ENCODE peak calls at places on chromosomes 7 and 10, in seven cellular contexts. N, G, T, B, S, R and V are unnamed samples.

GRCh38 chr7:38020134-38020533 is 99.7 kb downstream of the EPDR1 start:
- DNase-seq in B (no peak), T (no peak), S (no peak), G (no peak), N (no peak), R (peak; percentile 14), V (peak; percentile 8)

GRCh38 chr7:135879238-135879637 is 97.9 kb downstream of the MTPN start:
- DNase-seq in T (no peak), S (no peak), B (no peak), G (no peak), N (no peak), R (peak; percentile 52), V (no peak)

GRCh38 chr10:59047957-59048618 is 128.4 kb upstream of the PHYHIPL start:
- DNase-seq in T (no peak), N (no peak), G (no peak), S (no peak), R (no peak), B (no peak), V (no peak)

GRCh38 chr7:43612599-43613589 is 30.0 kb downstream of the STK17A start:
- DNase-seq in S (no peak), T (no peak), B (no peak), N (peak; percentile 64), G (no peak), R (peak; percentile 44), V (no peak)

GRCh38 chr7:101915000-101915399 is 97.6 kb downstream of the CUX1 start:
- DNase-seq in B (no peak), S (no peak), N (no peak), G (no peak), T (peak; percentile 72), R (no peak), V (peak; percentile 78)

GRCh38 chr7:116571037-116571436 is 46.2 kb downstream of the CAV1 start:
- DNase-seq in T (no peak), B (no peak), N (peak; percentile 81), S (no peak), G (no peak), R (peak; percentile 65), V (no peak)

GRCh38 chr7:145347271-145347670 is 511.4 kb upstream of the TPK1 start:
- DNase-seq in T (no peak), R (no peak), S (no peak), N (no peak), B (no peak), G (no peak), V (no peak)

GRCh38 chr7:12786494-12786893 is 99.1 kb downstream of the ARL4A start:
- DNase-seq in T (no peak), B (no peak), R (no peak), N (no peak), G (no peak), S (no peak), V (no peak)

GRCh38 chr10:133151528-133151927 is 8.5 kb upstream of the KNDC1 start:
- DNase-seq in N (no peak), G (no peak), T (no peak), R (no peak), S (no peak), B (no peak), V (no peak)

GRCh38 chr10:59006511-59007306 is 169.7 kb upstream of the PHYHIPL start:
- DNase-seq in S (peak; percentile 46), B (no peak), R (peak; percentile 81), N (peak; percentile 32), T (no peak), G (peak; percentile 36), V (no peak)

GRCh38 chr7:153657182-153657800 is 394.9 kb upstream of the DPP6 start:
- DNase-seq in R (no peak), N (no peak), T (no peak), G (no peak), S (no peak), B (no peak), V (no peak)

GRCh38 chr10:15856328-15857000 is 3.8 kb downstream of the MINDY3 start:
- DNase-seq in T (no peak), B (no peak), S (no peak), G (no peak), R (no peak), N (peak; percentile 28), V (no peak)

GRCh38 chr7:145331076-145331475 is 495.2 kb upstream of the TPK1 start:
- DNase-seq in S (no peak), G (no peak), R (no peak), T (no peak), N (no peak), B (no peak), V (no peak)

GRCh38 chr10:119686465-119687191 is 35.4 kb downstream of the BAG3 start:
- DNase-seq in B (peak; percentile 85), S (peak; percentile 83), N (peak; percentile 82), G (peak; percentile 42), R (peak; percentile 90), T (peak; percentile 65), V (peak; percentile 92)

GRCh38 chr7:47080816-47081215 is 501.1 kb downstream of the TNS3 start:
- DNase-seq in N (peak; percentile 90), B (no peak), T (no peak), S (no peak), G (no peak), R (no peak), V (no peak)

GRCh38 chr7:112007185-112007584 is 199.0 kb downstream of the DOCK4 start:
- DNase-seq in G (no peak), N (no peak), S (no peak), T (no peak), B (no peak), R (no peak), V (no peak)

GRCh38 chr10:126050301-126050700 is 153.9 kb downstream of the FANK1 start:
- DNase-seq in S (no peak), B (no peak), N (no peak), T (no peak), G (no peak), R (no peak), V (no peak)

GRCh38 chr7:33910756-33911155 is 5.4 kb downstream of the BMPER start:
- DNase-seq in N (no peak), R (no peak), S (no peak), B (no peak), T (no peak), G (no peak), V (no peak)

DNA sequence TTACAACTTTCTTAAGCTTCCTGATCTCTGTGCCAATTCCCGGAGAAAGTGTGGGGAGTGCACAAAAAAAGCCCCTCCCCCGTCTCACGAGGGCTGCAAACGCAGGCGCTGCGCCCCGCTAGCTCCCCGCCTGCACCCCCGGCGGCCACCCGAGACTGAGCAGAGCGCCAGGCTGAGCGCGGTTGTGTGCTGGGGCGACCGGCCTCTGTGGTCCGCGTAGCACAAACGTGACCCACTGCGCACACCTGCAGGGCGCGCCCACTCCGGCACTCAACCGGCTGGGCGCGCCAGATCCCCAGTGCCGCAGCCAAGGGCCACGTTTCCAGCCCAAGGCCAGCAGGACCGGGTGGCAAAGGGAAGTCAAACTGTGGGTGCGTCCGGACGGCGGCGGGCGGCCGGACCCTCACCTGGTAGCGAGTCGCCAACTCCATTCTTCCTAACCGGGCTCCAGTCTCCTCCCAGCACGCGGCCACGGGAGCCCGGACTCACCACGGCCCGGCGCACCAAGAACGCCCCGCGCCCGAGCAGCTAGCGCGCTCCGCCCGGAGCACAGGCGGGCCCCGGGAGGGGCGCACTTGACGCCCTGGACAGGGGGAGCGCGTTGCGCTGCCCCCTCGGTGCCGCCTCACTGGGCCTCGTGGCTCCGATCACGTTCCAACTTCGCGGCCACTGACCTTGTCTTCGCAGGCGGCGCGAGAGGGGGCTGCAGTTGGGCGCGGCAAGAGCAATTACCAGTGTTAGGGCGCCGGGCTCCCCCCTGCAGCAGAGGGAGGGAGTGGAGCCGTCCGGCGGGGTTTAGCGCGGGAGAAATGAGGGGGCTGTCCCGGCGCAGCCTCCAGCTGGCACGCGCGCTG is at the start of gene CDCA7L:
- DNase-seq in S (peak; percentile 90), R (peak; percentile 82), T (peak; percentile 83), G (no peak), N (peak; percentile 83), B (peak; percentile 54), V (peak; percentile 72)
- H3K4me1 ChIP-seq in S (peaks cover 1% of the 10 kb centered on the region), R (peaks cover 48% of the 10 kb centered on the region), T (peaks cover 54% of the 10 kb centered on the region), G (no peaks in the 10 kb centered on the region), N (peaks cover 17% of the 10 kb centered on the region), B (peaks cover 11% of the 10 kb centered on the region), V (no peaks in the 10 kb centered on the region)

DNA sequence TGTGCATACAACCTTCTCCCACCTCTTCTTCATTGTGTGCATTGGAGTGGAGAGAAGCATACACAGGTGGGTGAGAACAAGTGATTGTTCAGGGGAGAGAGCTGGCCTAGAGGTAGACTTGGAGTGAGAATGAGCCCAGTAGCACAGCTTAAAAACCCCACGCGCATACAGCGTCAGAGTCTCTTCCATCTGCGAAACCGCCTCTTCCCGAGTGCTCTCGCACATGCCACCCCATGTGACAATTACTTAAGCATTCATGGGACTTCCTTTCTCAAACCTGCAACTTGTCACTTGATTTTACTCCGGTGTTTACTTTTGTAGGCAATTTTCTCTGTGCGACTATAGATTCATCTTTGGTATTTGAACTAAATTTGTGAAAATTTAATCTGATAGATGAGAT is 176.8 kb upstream of the AGK start:
- DNase-seq in G (no peak), R (no peak), T (no peak), S (no peak), N (no peak), B (no peak), V (no peak)
- H3K27ac ChIP-seq in G (no peak overlapping the region), R (no peak overlapping the region), T (no peak overlapping the region), S (no peak overlapping the region), N (no peak overlapping the region), B (no peak overlapping the region), V (no peak overlapping the region)

GRCh38 chr10:103450201-103450695 is 1.9 kb downstream of the CALHM2 start:
- DNase-seq in T (no peak), S (no peak), R (no peak), G (no peak), B (no peak), N (no peak), V (no peak)
- H3K4me3 ChIP-seq in T (peak overlapping the region; percentile 78), S (peak overlapping the region; percentile 69), R (no peak overlapping the region), G (peak overlapping the region; percentile 90), B (peak overlapping the region; percentile 78), N (no peak overlapping the region), V (peak overlapping the region; percentile 69)

DNA sequence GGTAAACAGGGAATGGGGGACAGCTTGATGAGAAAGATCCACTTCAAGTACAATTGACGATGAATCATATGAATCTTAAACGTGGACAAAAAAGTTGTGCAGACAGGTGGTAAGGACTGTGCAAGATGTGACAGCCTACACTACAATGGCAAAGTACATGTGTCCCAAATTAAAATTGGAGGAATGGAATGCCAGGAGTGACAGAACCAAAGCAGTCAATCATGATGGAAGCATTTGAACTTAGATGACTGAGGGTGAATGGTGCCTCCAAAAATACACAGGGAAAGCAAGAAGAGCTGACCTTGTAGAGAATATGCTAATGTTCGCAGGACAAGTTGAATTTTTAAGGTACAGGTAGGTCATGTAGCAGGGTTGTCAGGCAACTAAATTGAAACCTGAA is 150.3 kb upstream of the WNT16 start:
- DNase-seq in B (no peak), R (no peak), T (no peak), G (no peak), N (no peak), S (no peak), V (no peak)
- H3K4me1 ChIP-seq in B (no peaks in the 10 kb centered on the region), R (no peaks in the 10 kb centered on the region), T (peaks cover 32% of the 10 kb centered on the region), G (peaks cover 3% of the 10 kb centered on the region), N (no peaks in the 10 kb centered on the region), S (peaks cover 6% of the 10 kb centered on the region), V (no peaks in the 10 kb centered on the region)

DNA sequence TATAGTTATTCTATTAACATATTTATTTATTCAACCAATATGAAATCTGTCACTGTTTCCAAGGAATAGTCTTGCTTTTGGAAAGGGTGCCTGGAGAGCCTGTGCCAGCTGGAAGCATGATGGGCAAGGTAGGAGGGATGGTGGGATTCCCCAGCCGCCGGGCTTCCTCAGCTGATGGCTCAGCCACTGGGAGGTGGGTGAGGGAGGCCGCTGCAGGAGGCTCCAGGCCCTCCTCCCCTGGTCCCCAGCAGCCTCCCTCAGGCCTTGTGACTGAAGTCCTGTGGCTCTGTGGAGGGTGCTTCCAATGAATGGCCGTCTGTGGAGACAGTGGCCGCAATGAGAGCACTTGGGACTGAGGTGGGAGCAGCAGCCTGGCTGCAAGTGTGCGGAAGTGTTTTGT is 27.0 kb downstream of the SPAG6 start:
- DNase-seq in B (no peak), T (no peak), G (no peak), N (no peak), S (no peak), R (no peak), V (no peak)
- H3K27ac ChIP-seq in B (no peak overlapping the region), T (no peak overlapping the region), G (no peak overlapping the region), N (no peak overlapping the region), S (no peak overlapping the region), R (no peak overlapping the region), V (no peak overlapping the region)